ENCODE peak calls at places on chromosomes 5 and 9, in seven cellular contexts. E is sigmoid colon; O is psoas muscle; S is EH; L is suprapubic skin; M is stimulated activated CD8-positive, alpha-beta memory T cell treated with anti-CD3 and anti-CD28 coated beads, Interleukin-2, amount 100 ng/mL, for 48 hours; Y is sciatic nerve. B is an unnamed sample.

GRCh38 chr9:6788175-6789016 is 30.6 kb downstream of the KDM4C start:
- DNase-seq in Y (no peak), O (no peak), L (no peak), S (peak; percentile 62), M (no peak), E (peak; percentile 17), B (peak; percentile 47)

GRCh38 chr9:132249123-132249522 is 87.3 kb downstream of the NTNG2 start:
- DNase-seq in L (peak; percentile 62), O (no peak), M (no peak), E (peak; percentile 44), Y (no peak), S (no peak), B (no peak)

GRCh38 chr9:96554801-96555566 is 64.7 kb downstream of the CDC14B start:
- DNase-seq in M (no peak), S (peak; percentile 88), L (no peak), O (no peak), E (no peak), Y (no peak), B (no peak)

GRCh38 chr5:82004511-82004910 is 32.7 kb downstream of the ATG10 start:
- DNase-seq in E (no peak), L (no peak), O (no peak), Y (no peak), M (no peak), S (peak; percentile 18), B (no peak)

GRCh38 chr9:135673941-135674340 is 10.8 kb downstream of the LCN9 start:
- DNase-seq in L (no peak), O (no peak), E (no peak), S (no peak), M (no peak), Y (no peak), B (no peak)

GRCh38 chr5:61023131-61023530 is 78.1 kb downstream of the NDUFAF2 start:
- DNase-seq in S (peak; percentile 81), E (no peak), O (no peak), Y (no peak), M (no peak), L (no peak), B (no peak)

GRCh38 chr5:163976691-163977090 is 471.3 kb downstream of the MAT2B start:
- DNase-seq in S (no peak), Y (no peak), O (no peak), M (no peak), E (no peak), L (no peak), B (no peak)

GRCh38 chr9:89917861-89918260 is 313.0 kb downstream of the GADD45G start:
- DNase-seq in M (no peak), Y (no peak), O (no peak), S (no peak), E (no peak), L (peak; percentile 59), B (no peak)

GRCh38 chr9:72207278-72207677 is 58.0 kb downstream of the GDA start:
- DNase-seq in O (no peak), L (no peak), M (no peak), Y (no peak), E (no peak), S (no peak), B (no peak)

GRCh38 chr9:126365780-126366179 is 39.2 kb downstream of the MVB12B start:
- DNase-seq in Y (no peak), E (no peak), O (no peak), S (no peak), M (no peak), L (no peak), B (no peak)

GRCh38 chr9:116490321-116490720 is 196.8 kb upstream of the TRIM32 start:
- DNase-seq in L (no peak), M (no peak), E (no peak), O (no peak), Y (no peak), S (peak; percentile 38), B (no peak)

GRCh38 chr9:14321517-14322125 is 7.7 kb upstream of the NFIB start:
- DNase-seq in L (no peak), Y (no peak), M (no peak), O (no peak), S (no peak), E (no peak), B (no peak)

GRCh38 chr5:58439094-58439644 is 20.7 kb downstream of the PLK2 start:
- DNase-seq in E (no peak), Y (no peak), L (no peak), S (no peak), M (no peak), O (no peak), B (no peak)